ENCODE peak calls at places on chromosomes 4 and X, in eight cellular contexts. C is sigmoid colon, F is psoas muscle, J is lung, K is fibroblast of lung, Y is heart right ventricle, T is neural progenitor cell, U is PC-3. O is an unnamed sample. For H3K4me1, the result is how much of the 10 kb centered on the place peaks cover.

GRCh38 chrX:128906753-128907152 is 616.5 kb downstream of the SMARCA1 start:
- DNase-seq in F (no peak), J (no peak), T (no peak), U (no peak), K (no peak), Y (no peak), C (no peak), O (no peak)

GRCh38 chrX:132031867-132032266 is 8.8 kb downstream of the STK26 start:
- DNase-seq in F (no peak), T (no peak), K (no peak), U (no peak), C (no peak), Y (no peak), J (no peak), O (no peak)

GRCh38 chr4:34170941-34171340 is 2073.4 kb downstream of the ARAP2 start:
- DNase-seq in K (peak), Y (no peak), U (peak), F (no peak), C (no peak), J (no peak), T (no peak), O (no peak)

GRCh38 chrX:39504850-39505259 is 592.9 kb downstream of the BCOR start:
- DNase-seq in C (no peak), T (no peak), J (no peak), F (no peak), Y (no peak), U (no peak), K (no peak), O (no peak)

GRCh38 chrX:108186811-108187210 is 95.2 kb downstream of the ATG4A start:
- DNase-seq in U (peak), J (no peak), C (no peak), F (no peak), K (peak), Y (no peak), T (no peak), O (no peak)

GRCh38 chrX:71998836-71999509 is 88.3 kb downstream of the NHSL2 start:
- DNase-seq in C (no peak), K (no peak), Y (no peak), U (peak), J (no peak), T (peak), F (no peak), O (no peak)

GRCh38 chr4:30789219-30789671 is 69.1 kb downstream of the PCDH7 start:
- DNase-seq in C (no peak), U (peak), J (no peak), Y (no peak), K (no peak), F (no peak), T (no peak), O (no peak)

GRCh38 chr4:80134936-80135701 is 62.1 kb upstream of the ANTXR2 start:
- DNase-seq in C (no peak), J (no peak), F (no peak), U (peak), K (peak), Y (no peak), T (no peak), O (no peak)

GRCh38 chr4:149999485-150000074 is 78.7 kb upstream of the DCLK2 start:
- DNase-seq in Y (no peak), U (peak), C (peak), K (peak), J (no peak), T (peak), F (no peak), O (peak)

GRCh38 chr4:121370729-121371325 is 10.0 kb downstream of the QRFPR start:
- DNase-seq in Y (no peak), C (no peak), U (peak), J (no peak), K (peak), T (peak), F (no peak), O (no peak)

GRCh38 chr4:793109-793861 is 32.6 kb downstream of the CPLX1 start:
- DNase-seq in C (no peak), J (no peak), K (no peak), T (peak), F (no peak), Y (no peak), U (no peak), O (no peak)

GRCh38 chr4:110371016-110371795 is 104.7 kb upstream of the ENPEP start:
- DNase-seq in U (no peak), C (no peak), J (no peak), T (no peak), F (no peak), Y (no peak), K (peak), O (no peak)

GRCh38 chr4:122508083-122508482 is 51.6 kb upstream of the IL2 start:
- DNase-seq in J (no peak), T (no peak), Y (no peak), U (peak), C (no peak), K (no peak), F (no peak), O (no peak)

GRCh38 chr4:4752025-4752424 is 107.4 kb upstream of the MSX1 start:
- DNase-seq in U (no peak), J (no peak), C (no peak), K (no peak), Y (no peak), T (no peak), F (no peak), O (no peak)

GRCh38 chr4:94978904-94979303 is 221.1 kb downstream of the BMPR1B start:
- DNase-seq in Y (no peak), T (no peak), U (peak), K (peak), C (no peak), J (no peak), F (no peak), O (no peak)

GRCh38 chr4:120052840-120053239 is 13.8 kb downstream of the MAD2L1 start:
- DNase-seq in Y (peak), F (peak), K (peak), C (peak), U (peak), J (peak), T (no peak), O (no peak)

GRCh38 chr4:159764343-159764952 is 661.6 kb downstream of the RAPGEF2 start:
- DNase-seq in Y (no peak), C (no peak), T (peak), U (peak), K (peak), J (no peak), F (no peak), O (no peak)

GRCh38 chr4:159765402-159765801 is 662.5 kb downstream of the RAPGEF2 start:
- DNase-seq in F (no peak), J (no peak), C (no peak), U (peak), T (no peak), Y (no peak), K (peak), O (no peak)

GRCh38 chr4:159768011-159768410 is 665.1 kb downstream of the RAPGEF2 start:
- DNase-seq in C (no peak), T (no peak), K (peak), U (no peak), J (no peak), Y (no peak), F (no peak), O (no peak)

GRCh38 chr4:159762672-159763071 is 659.8 kb downstream of the RAPGEF2 start:
- DNase-seq in J (no peak), F (no peak), Y (no peak), K (no peak), C (no peak), T (no peak), U (no peak), O (no peak)

GRCh38 chr4:159766241-159766640 is 663.4 kb downstream of the RAPGEF2 start:
- DNase-seq in F (no peak), C (no peak), U (no peak), T (no peak), K (no peak), J (no peak), Y (no peak), O (no peak)
- H3K4me3 ChIP-seq in F (no peak), C (no peak), U (no peak), T (no peak), K (no peak), J (no peak), Y (no peak), O (no peak)

GRCh38 chr4:138112389-138112788 is 129.8 kb downstream of the SLC7A11 start:
- DNase-seq in Y (no peak), C (no peak), K (no peak), J (no peak), F (no peak), U (no peak), T (no peak), O (no peak)
- H3K4me1 ChIP-seq in Y (under half), C (under half), K (under half), J (under half), F (under half), U (under half), T (under half), O (under half)

GRCh38 chr4:184348311-184349233 is 125.8 kb downstream of the IRF2 start:
- DNase-seq in K (peak), F (no peak), J (peak), T (no peak), Y (peak), C (no peak), U (no peak), O (peak)
- TF ChIP-seq CTCF in K (no peak), F (no peak), J (no peak), T (no peak), Y (no peak), C (no peak), U (no peak), O (no peak)

GRCh38 chr4:84496356-84497219 is 2.5 kb downstream of the NKX6-1 start:
- DNase-seq in F (no peak), C (no peak), T (peak), K (no peak), Y (no peak), U (no peak), J (no peak), O (peak)
- H3K4me3 ChIP-seq in F (no peak), C (no peak), T (peak), K (no peak), Y (no peak), U (no peak), J (no peak), O (peak)

GRCh38 chr4:168696828-168697227 is 200.0 kb downstream of the PALLD start:
- DNase-seq in J (no peak), T (no peak), K (no peak), C (no peak), F (no peak), U (no peak), Y (no peak), O (no peak)
- H3K4me1 ChIP-seq in J (under half), T (under half), K (under half), C (under half), F (under half), U (under half), Y (under half), O (under half)

GRCh38 chrX:9340619-9341304 is 124.1 kb upstream of the TBL1X start:
- DNase-seq in K (peak), Y (peak), C (peak), F (peak), U (peak), T (peak), J (peak), O (no peak)
- TF ChIP-seq CTCF in K (no peak), Y (no peak), C (no peak), F (no peak), U (no peak), T (no peak), J (no peak), O (no peak)

DNA sequence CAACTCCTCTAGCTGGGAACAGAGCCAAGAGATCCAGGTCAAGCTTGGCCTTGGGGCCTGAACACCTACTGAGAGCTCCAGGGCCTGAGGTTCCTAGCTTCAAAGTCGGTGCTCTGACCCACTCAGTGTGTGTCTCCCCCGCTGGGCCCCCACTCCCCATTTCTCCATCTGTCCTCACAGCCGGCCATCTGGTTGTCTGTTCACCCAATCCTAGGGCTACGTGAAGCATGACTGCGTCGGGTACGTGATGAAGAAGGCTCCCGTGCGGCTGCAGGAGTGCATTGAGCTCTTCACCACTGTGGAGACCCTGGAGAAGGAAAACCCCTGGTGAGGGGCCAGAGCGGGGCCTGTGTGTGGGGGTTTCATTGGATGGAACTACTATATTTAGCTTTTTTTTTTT is 12.3 kb downstream of the USP11 start:
- DNase-seq in F (no peak), C (peak), J (no peak), Y (no peak), U (no peak), K (no peak), T (no peak), O (no peak)
- H3K4me3 ChIP-seq in F (no peak), C (no peak), J (no peak), Y (no peak), U (no peak), K (no peak), T (no peak), O (no peak)

GRCh38 chrX:27599928-27600327 is 9.8 kb downstream of the DCAF8L2 start:
- DNase-seq in U (peak), T (no peak), J (no peak), K (peak), Y (no peak), F (no peak), C (no peak), O (no peak)
- H3K4me1 ChIP-seq in U (under half), T (under half), J (under half), K (under half), Y (under half), F (under half), C (under half), O (under half)

DNA sequence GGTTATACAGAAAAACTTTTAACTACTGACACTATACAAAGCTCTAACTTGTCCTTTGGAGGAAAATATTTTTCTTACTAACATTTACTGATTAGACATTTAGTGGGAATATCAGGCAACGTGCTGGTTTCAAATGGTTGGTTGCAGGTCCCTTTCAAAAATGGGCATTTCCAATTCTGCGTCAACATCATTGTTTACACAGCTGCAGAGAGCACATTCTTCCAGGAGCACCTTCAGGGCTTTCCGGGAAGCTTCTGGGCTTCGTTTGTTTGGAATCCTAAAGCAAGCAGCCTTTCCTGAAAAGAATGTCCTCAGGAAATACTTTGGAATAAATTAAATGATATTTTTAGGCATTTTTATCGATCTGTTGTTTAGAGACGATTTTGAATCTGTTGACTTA is 289.7 kb downstream of the TRIML1 start:
- DNase-seq in U (peak), J (no peak), F (no peak), T (peak), Y (no peak), K (no peak), C (no peak), O (no peak)
- TF ChIP-seq CTCF in U (no peak), J (no peak), F (no peak), T (no peak), Y (no peak), K (no peak), C (no peak), O (no peak)

GRCh38 chr4:55445921-55446577 is 50.3 kb downstream of the TMEM165 start:
- DNase-seq in Y (no peak), U (peak), T (no peak), J (no peak), C (no peak), F (no peak), K (peak), O (no peak)

GRCh38 chr4:55444822-55445221 is 49.1 kb downstream of the TMEM165 start:
- DNase-seq in F (no peak), K (peak), J (no peak), Y (no peak), U (peak), C (no peak), T (peak), O (no peak)

GRCh38 chr4:55440786-55441185 is 45.0 kb downstream of the TMEM165 start:
- DNase-seq in F (no peak), T (no peak), C (no peak), U (no peak), J (no peak), Y (no peak), K (no peak), O (no peak)

GRCh38 chr4:55439023-55439422 is 43.3 kb downstream of the TMEM165 start:
- DNase-seq in J (no peak), F (no peak), Y (no peak), K (no peak), T (no peak), U (no peak), C (no peak), O (no peak)

DNA sequence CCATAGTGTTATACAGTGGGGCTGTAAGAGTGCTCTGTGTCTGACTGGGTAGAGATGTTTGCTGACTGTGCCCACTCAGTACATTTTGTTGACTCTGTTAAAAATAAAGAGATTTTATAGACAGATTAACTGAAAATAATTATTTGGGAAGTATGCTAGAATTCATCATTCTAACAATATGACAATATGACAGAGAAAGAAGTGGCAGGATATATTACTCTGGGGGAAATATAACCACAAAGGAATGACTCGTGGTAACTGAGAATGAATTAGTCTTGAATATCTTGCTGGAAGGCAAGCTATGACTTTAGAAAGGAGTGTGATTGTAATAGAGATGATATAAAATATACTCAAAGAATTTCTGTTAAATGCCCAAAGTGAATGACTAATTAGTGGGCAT is 46.8 kb downstream of the TMEM165 start:
- DNase-seq in J (no peak), Y (no peak), F (no peak), T (no peak), U (peak), K (peak), C (no peak), O (no peak)
- H3K4me3 ChIP-seq in J (no peak), Y (no peak), F (no peak), T (no peak), U (no peak), K (no peak), C (no peak), O (no peak)

O was measured in pancreas.